ENCODE peak calls at places on chromosomes 4 and X, in ten cellular contexts. B is heart left ventricle, L is stomach, C is upper lobe of left lung, O is Peyer's patch, S is uterus, T is transverse colon, P is H1, J is right lobe of liver, Y is K562. A is an unnamed sample.

GRCh38 chr4:184310881-184311709 is 93.4 kb upstream of the ENPP6 start:
- DNase-seq in B (peak; percentile 60), L (peak; percentile 78), C (peak; percentile 42), O (peak; percentile 90), S (no peak), T (peak; percentile 83), P (peak; percentile 35), J (peak; percentile 81), Y (no peak), A (no peak)

GRCh38 chr4:130233377-130234047 is 1137.6 kb downstream of the C4orf33 start:
- DNase-seq in B (no peak), L (no peak), C (no peak), O (no peak), S (no peak), T (no peak), P (no peak), J (no peak), Y (no peak), A (no peak)

GRCh38 chr4:59612235-59612634 is 1587.9 kb upstream of the ADGRL3 start:
- DNase-seq in B (no peak), L (no peak), C (no peak), O (no peak), S (no peak), T (no peak), P (no peak), J (no peak), Y (no peak), A (no peak)

GRCh38 chrX:133335027-133335426 is 80.3 kb downstream of the GPC4 start:
- DNase-seq in B (no peak), L (no peak), C (no peak), O (peak; percentile 47), S (no peak), T (peak; percentile 13), P (no peak), J (no peak), Y (peak; percentile 22), A (no peak)

GRCh38 chrX:12360991-12361598 is 222.8 kb downstream of the FRMPD4 start:
- DNase-seq in B (no peak), L (no peak), C (no peak), O (no peak), S (no peak), T (no peak), P (no peak), J (no peak), Y (no peak), A (no peak)

GRCh38 chrX:71493111-71493613 is 39.7 kb upstream of the OGT start:
- DNase-seq in B (no peak), L (peak; percentile 34), C (no peak), O (no peak), S (peak; percentile 30), T (peak; percentile 9), P (no peak), J (peak; percentile 45), Y (no peak), A (no peak)

GRCh38 chrX:53704294-53704693 is 17.8 kb upstream of the HUWE1 start:
- DNase-seq in B (no peak), L (no peak), C (no peak), O (no peak), S (no peak), T (no peak), P (no peak), J (no peak), Y (no peak), A (no peak)

GRCh38 chr4:99949034-99949998 is 759 bp downstream of the H2AZ1 start:
- DNase-seq in B (peak; percentile 90), L (peak; percentile 90), C (peak; percentile 91), O (peak; percentile 96), S (peak; percentile 86), T (peak; percentile 95), P (peak; percentile 82), J (peak; percentile 87), Y (peak; percentile 75), A (peak; percentile 68)

GRCh38 chr4:36363024-36363423 is 81.6 kb downstream of the DTHD1 start:
- DNase-seq in B (no peak), L (no peak), C (no peak), O (no peak), S (no peak), T (no peak), P (no peak), J (no peak), Y (no peak), A (no peak)

GRCh38 chr4:166197166-166197565 is 324.1 kb downstream of the TLL1 start:
- DNase-seq in B (no peak), L (no peak), C (no peak), O (no peak), S (no peak), T (no peak), P (no peak), J (no peak), Y (no peak), A (no peak)

GRCh38 chr4:128232719-128233118 is 54.9 kb downstream of the PGRMC2 start:
- DNase-seq in B (no peak), L (no peak), C (no peak), O (no peak), S (no peak), T (no peak), P (no peak), J (no peak), Y (no peak), A (no peak)

GRCh38 chr4:128803783-128804182 is 5.7 kb upstream of the JADE1 start:
- DNase-seq in B (no peak), L (no peak), C (no peak), O (no peak), S (no peak), T (no peak), P (no peak), J (no peak), Y (no peak), A (no peak)

DNA sequence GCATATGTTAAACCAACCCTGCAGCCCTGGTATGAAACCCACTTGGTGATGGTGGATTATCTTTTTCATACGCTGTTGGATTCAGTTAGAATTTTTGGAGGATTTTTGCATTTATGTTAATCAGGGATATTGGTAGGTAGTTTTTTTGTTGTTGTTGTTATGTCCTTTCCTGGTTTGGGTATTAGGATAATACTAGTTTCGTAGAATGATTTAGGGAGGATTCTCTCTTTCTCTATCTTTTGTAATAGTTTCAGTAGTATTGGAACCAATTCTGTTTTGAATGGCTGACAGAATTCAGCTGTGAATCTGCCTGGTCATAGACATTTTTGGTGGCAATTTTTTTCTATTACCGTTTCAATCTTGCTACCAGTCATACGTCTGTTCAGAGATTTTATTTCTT is 305.4 kb downstream of the IDS start:
- DNase-seq in B (no peak), L (no peak), C (no peak), O (no peak), S (no peak), T (no peak), P (no peak), J (no peak), Y (no peak), A (no peak)
- H3K27ac ChIP-seq in B (no peak overlapping the region), L (no peak overlapping the region), C (no peak overlapping the region), O (no peak overlapping the region), S (no peak overlapping the region), T (no peak overlapping the region), P (no peak overlapping the region), J (no peak overlapping the region), Y (no peak overlapping the region), A (no peak overlapping the region)

DNA sequence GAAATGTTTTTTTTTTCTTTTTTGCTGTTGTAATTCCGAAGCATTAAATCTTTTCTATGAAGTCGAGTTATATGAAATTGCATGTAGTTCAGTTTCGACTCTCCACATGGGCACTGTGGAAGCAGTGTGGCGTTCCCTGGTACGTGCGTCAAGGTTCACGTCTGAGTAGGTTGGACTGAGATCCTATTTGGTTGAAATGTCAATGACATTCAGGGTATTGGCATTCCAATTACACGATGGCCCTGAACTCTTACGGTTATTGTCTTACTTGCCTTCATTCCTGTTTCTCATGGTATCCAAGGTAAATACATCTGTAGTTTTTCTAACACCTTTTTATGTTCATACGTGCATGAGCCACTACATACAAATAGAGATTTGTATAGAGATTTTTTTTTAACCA is 128.8 kb downstream of the SORBS2 start:
- DNase-seq in B (no peak), L (no peak), C (no peak), O (no peak), S (no peak), T (no peak), P (no peak), J (peak; percentile 80), Y (no peak), A (no peak)
- H3K27me3 ChIP-seq in B (no peaks in the 10 kb centered on the region), L (no peaks in the 10 kb centered on the region), C (no peaks in the 10 kb centered on the region), O (no peaks in the 10 kb centered on the region), S (no peaks in the 10 kb centered on the region), T (no peaks in the 10 kb centered on the region), P (no peaks in the 10 kb centered on the region), J (no peaks in the 10 kb centered on the region), Y (no peaks in the 10 kb centered on the region), A (no peaks in the 10 kb centered on the region)

GRCh38 chr4:139015269-139015947 is at the start of gene NOCT:
- DNase-seq in B (peak; percentile 94), L (peak; percentile 92), C (peak; percentile 96), O (peak; percentile 96), S (peak; percentile 85), T (peak; percentile 92), P (peak; percentile 91), J (peak; percentile 96), Y (peak; percentile 86), A (peak; percentile 45)

GRCh38 chr4:139014391-139015268 is 951 bp upstream of the NOCT start:
- DNase-seq in B (no peak), L (no peak), C (no peak), O (no peak), S (no peak), T (no peak), P (no peak), J (no peak), Y (no peak), A (no peak)

GRCh38 chr4:139018501-139018900 is 2.9 kb downstream of the NOCT start:
- DNase-seq in B (no peak), L (no peak), C (no peak), O (no peak), S (no peak), T (no peak), P (no peak), J (no peak), Y (no peak), A (no peak)

GRCh38 chr4:139017861-139018260 is 2.3 kb downstream of the NOCT start:
- DNase-seq in B (no peak), L (no peak), C (no peak), O (no peak), S (no peak), T (no peak), P (no peak), J (no peak), Y (no peak), A (no peak)

GRCh38 chr4:139015948-139016451 is 419 bp downstream of the NOCT start:
- DNase-seq in B (peak; percentile 73), L (peak; percentile 56), C (peak; percentile 92), O (peak; percentile 78), S (no peak), T (peak; percentile 52), P (no peak), J (peak; percentile 65), Y (no peak), A (no peak)
- TF ChIP-seq POLR2A in B (no peak), L (no peak), C (no peak), O (no peak), S (no peak), T (no peak), P (no peak), J (peak; percentile 63), Y (no peak), A (no peak)

DNA sequence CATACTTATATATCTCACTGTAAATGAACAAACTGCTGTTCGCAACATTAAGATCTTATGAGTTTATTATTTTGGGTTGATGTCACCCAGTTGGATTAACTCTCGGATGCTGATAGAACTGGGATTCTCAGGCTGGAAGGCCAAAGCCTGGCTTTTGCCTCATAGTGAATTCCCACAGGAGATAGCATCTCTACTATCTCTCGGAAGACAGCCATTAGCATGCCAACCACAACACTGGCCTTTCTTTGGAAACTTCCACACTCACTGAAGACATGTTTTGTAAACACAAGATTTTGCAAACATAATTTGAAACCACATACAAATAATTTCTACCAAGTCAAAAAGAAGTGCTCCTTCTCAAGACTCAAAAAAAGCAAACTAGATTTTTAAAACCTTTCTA is 4.5 kb upstream of the ATP6AP2 start:
- DNase-seq in B (no peak), L (no peak), C (no peak), O (no peak), S (no peak), T (no peak), P (no peak), J (no peak), Y (no peak), A (no peak)
- H3K27ac ChIP-seq in B (no peak overlapping the region), L (no peak overlapping the region), C (no peak overlapping the region), O (no peak overlapping the region), S (no peak overlapping the region), T (no peak overlapping the region), P (no peak overlapping the region), J (no peak overlapping the region), Y (no peak overlapping the region), A (no peak overlapping the region)

A was measured in esophagus squamous epithelium.